ENCODE peak calls at places on chromosome 1, in four cellular contexts. J is fibroblast of the aortic adventitia, N is body of pancreas, S is mucosa of descending colon. R is an unnamed sample.

GRCh38 chr1:57845041-57845440 is 421.2 kb upstream of the DAB1 start:
- DNase-seq in J (peak), N (no peak), S (no peak), R (peak)

GRCh38 chr1:179016694-179017382 is 8.9 kb upstream of the FAM20B start:
- DNase-seq in J (peak), N (peak), S (peak), R (peak)

GRCh38 chr1:245822997-245823396 is 668.2 kb downstream of the KIF26B start:
- DNase-seq in J (peak), N (no peak), S (no peak), R (peak)

GRCh38 chr1:180616441-180616840 is 15.4 kb upstream of the XPR1 start:
- DNase-seq in J (peak), N (no peak), S (no peak), R (no peak)

GRCh38 chr1:157751283-157751682 is 25.6 kb downstream of the FCRL2 start:
- DNase-seq in J (no peak), N (no peak), S (no peak), R (no peak)

GRCh38 chr1:230772457-230773395 is 25.5 kb downstream of the CAPN9 start:
- DNase-seq in J (peak), N (no peak), S (no peak), R (peak)

GRCh38 chr1:162314226-162314625 is 62.4 kb downstream of the SPATA46 start:
- DNase-seq in J (no peak), N (no peak), S (no peak), R (no peak)

GRCh38 chr1:72369358-72369757 is 87.0 kb upstream of the NEGR1 start:
- DNase-seq in J (no peak), N (no peak), S (no peak), R (no peak)

GRCh38 chr1:10387611-10388386 is 11.1 kb upstream of the PGD start:
- DNase-seq in J (peak), N (no peak), S (peak), R (peak)

GRCh38 chr1:202811296-202812175 is 782 bp downstream of the PCAT6 start:
- DNase-seq in J (no peak), N (no peak), S (peak), R (no peak)

GRCh38 chr1:119004129-119004527 is 16.0 kb upstream of the TBX15 start:
- DNase-seq in J (no peak), N (no peak), S (no peak), R (no peak)

GRCh38 chr1:244653439-244654283 is 735 bp downstream of the DESI2 start:
- DNase-seq in J (peak), N (no peak), S (no peak), R (no peak)

GRCh38 chr1:161727343-161727924 is 6.1 kb downstream of the FCRLB start:
- DNase-seq in J (peak), N (no peak), S (no peak), R (peak)

GRCh38 chr1:101613549-101613948 is 376.7 kb downstream of the S1PR1 start:
- DNase-seq in J (no peak), N (no peak), S (no peak), R (peak)

GRCh38 chr1:219555802-219556201 is 57.1 kb downstream of the ZC3H11B start:
- DNase-seq in J (peak), N (no peak), S (no peak), R (peak)

GRCh38 chr1:91476538-91477217 is 24.0 kb upstream of the CDC7 start:
- DNase-seq in J (peak), N (no peak), S (no peak), R (peak)

GRCh38 chr1:209560952-209561351 is 22.6 kb upstream of the CAMK1G start:
- DNase-seq in J (no peak), N (no peak), S (no peak), R (no peak)

GRCh38 chr1:225896937-225897549 is 8.1 kb upstream of the LEFTY1 start:
- DNase-seq in J (no peak), N (peak), S (peak), R (no peak)

GRCh38 chr1:31783846-31784245 is 19.7 kb upstream of the ADGRB2 start:
- DNase-seq in J (no peak), N (no peak), S (no peak), R (no peak)

GRCh38 chr1:6111991-6112689 is 66.5 kb downstream of the KCNAB2 start:
- DNase-seq in J (no peak), N (no peak), S (peak), R (no peak)

GRCh38 chr1:28601696-28602095 is 9.6 kb downstream of the RAB42 start:
- DNase-seq in J (peak), N (no peak), S (no peak), R (peak)

GRCh38 chr1:61120998-61121397 is 38.6 kb downstream of the NFIA start:
- DNase-seq in J (peak), N (no peak), S (no peak), R (peak)

GRCh38 chr1:80444171-80444570 is 1356.6 kb upstream of the ADGRL2 start:
- DNase-seq in J (no peak), N (no peak), S (no peak), R (no peak)

DNA sequence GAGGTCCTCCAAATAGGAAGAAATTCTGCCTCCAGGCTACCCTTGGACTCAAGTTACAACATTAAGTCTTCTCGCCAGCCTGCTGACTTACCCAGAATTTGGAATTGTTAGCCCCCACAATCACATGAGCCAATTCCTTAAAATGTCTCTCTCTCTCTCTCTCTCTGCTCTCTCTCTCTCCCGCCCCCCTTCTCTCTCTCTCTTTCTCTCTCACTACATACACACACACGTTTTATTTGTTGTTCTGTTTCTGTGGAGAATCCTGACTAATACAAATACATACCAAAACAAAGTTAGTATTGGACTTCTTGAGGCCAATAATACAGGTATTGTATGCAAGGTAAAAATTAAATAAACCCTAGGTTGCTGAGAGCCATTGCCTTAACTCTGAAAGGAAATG is 72.1 kb downstream of the TNFSF18 start:
- DNase-seq in J (no peak), N (no peak), S (no peak), R (no peak)
- TF ChIP-seq CTCF in J (no peak), N (no peak), S (no peak), R (no peak)

DNA sequence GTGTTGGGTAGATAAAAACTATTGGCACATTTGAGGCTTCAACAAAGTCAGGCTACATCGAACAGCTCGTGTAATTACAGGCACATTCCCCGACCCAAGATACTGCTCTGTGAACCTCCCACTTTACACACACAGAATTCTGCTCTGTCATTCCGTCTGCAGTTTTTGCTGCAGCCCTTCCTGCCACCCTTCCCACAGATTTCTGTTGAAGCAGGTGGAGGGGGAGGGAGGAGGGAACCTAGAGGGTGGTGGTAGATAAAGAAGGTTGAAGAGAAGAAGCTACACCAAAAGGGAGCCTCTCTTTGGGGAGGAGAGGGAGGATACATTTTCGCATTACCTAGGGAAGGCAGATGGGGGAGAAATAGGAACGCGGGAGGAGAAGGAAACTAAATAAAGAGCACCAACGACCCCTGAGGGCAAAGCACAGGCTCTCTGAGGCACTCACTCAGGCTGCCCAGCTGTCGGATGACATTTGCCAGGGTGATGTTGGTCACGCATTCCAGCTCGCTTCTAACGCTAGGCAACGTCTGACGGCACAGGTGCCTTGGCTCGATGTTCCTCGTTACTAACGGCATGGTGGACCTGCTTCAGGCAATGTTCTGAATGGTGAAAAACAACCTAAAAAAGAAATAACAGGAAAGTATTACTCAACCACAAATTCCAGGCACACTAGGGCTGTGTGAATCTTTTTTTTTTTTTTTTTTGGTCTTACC is 36.0 kb downstream of the GPR3 start:
- DNase-seq in J (peak), N (no peak), S (no peak), R (peak)
- H3K4me3 ChIP-seq in J (no peak), N (no peak), S (no peak), R (no peak)

GRCh38 chr1:66925558-66925910 is 744 bp downstream of the MIER1 start:
- DNase-seq in J (no peak), N (no peak), S (no peak), R (no peak)
- TF ChIP-seq CTCF in J (no peak), N (no peak), S (no peak), R (no peak)

GRCh38 chr1:211828584-211829342 is 1.8 kb downstream of the LPGAT1 start:
- DNase-seq in J (peak), N (no peak), S (no peak), R (peak)
- H3K4me3 ChIP-seq in J (peak), N (no peak), S (no peak), R (peak)

GRCh38 chr1:2544875-2545638 is 11.1 kb upstream of the TNFRSF14 start:
- DNase-seq in J (no peak), N (no peak), S (peak), R (no peak)

GRCh38 chr1:2545754-2546514 is 10.2 kb upstream of the TNFRSF14 start:
- DNase-seq in J (peak), N (peak), S (peak), R (peak)

GRCh38 chr1:2548068-2548589 is 8.0 kb upstream of the TNFRSF14 start:
- DNase-seq in J (peak), N (peak), S (peak), R (peak)

GRCh38 chr1:2547210-2548067 is 8.7 kb upstream of the TNFRSF14 start:
- DNase-seq in J (no peak), N (no peak), S (no peak), R (no peak)

DNA sequence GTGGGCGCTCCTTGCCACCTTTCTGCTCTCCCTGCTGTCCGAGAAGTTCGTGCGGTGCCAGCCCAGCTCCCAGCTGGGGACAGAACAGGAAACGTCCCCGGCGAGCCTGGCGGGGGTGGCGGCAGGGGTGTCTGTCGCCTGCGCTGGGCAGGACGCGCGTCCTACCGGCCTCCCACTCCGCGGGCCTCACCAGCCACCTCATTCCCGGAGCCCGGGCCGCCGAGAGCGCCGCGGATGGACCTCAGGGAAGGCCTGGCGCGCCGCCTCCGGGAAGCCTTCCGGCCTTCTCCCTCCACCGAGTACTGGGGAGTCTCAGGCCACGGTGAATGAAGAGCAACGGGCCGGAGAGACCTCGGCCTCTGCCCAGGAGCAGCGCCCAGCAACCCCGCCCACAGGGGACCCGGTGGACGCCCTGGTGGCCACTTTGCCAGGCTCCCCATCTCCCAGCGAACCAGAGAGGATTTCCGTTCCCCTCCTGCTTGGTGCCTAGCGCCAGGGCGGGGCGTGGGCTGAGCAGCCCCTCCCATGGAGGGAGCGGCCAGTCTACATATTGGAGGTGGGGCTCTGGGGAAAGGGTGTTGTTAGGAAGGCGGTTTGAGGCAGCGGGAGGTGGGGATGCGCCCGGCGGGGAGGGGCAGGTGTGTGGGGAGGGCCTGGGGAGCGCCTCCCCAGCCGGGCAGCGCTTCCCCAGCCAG is 9.5 kb upstream of the TNFRSF14 start:
- DNase-seq in J (peak), N (peak), S (peak), R (peak)
- TF ChIP-seq CTCF in J (no peak), N (peak), S (no peak), R (no peak)

GRCh38 chr1:116738673-116739370 is 15.4 kb upstream of the CD2 start:
- DNase-seq in J (no peak), N (no peak), S (no peak), R (no peak)

GRCh38 chr1:116737855-116738318 is 16.3 kb upstream of the CD2 start:
- DNase-seq in J (no peak), N (no peak), S (no peak), R (no peak)

GRCh38 chr1:116739371-116740007 is 14.7 kb upstream of the CD2 start:
- DNase-seq in J (peak), N (no peak), S (no peak), R (no peak)

GRCh38 chr1:116735246-116735645 is 19.0 kb upstream of the CD2 start:
- DNase-seq in J (no peak), N (no peak), S (no peak), R (no peak)

GRCh38 chr1:116737020-116737854 is 17.0 kb upstream of the CD2 start:
- DNase-seq in J (peak), N (peak), S (no peak), R (peak)
- H3K4me3 ChIP-seq in J (no peak), N (no peak), S (no peak), R (no peak)